ENCODE peak calls at places on chromosomes 11 and 22, in four cellular contexts. W, N, E and L are unnamed samples.

GRCh38 chr11:91231226-91231625 is 993.4 kb upstream of the FAT3 start:
- DNase-seq in W (no peak), N (no peak), E (no peak), L (no peak)

GRCh38 chr11:2929511-2929879 is 275 bp upstream of the PHLDA2 start:
- DNase-seq in W (peak; percentile 93), N (no peak), E (no peak), L (no peak)

GRCh38 chr22:38238519-38239051 is 34.2 kb downstream of the TMEM184B start:
- DNase-seq in W (no peak), N (no peak), E (no peak), L (no peak)

GRCh38 chr11:44855138-44855849 is 95.4 kb downstream of the TP53I11 start:
- DNase-seq in W (no peak), N (no peak), E (no peak), L (no peak)

GRCh38 chr11:68454767-68455166 is 5.8 kb upstream of the PPP6R3 start:
- DNase-seq in W (no peak), N (no peak), E (no peak), L (no peak)

GRCh38 chr11:65506770-65507485 is 8.1 kb downstream of the MALAT1 start:
- DNase-seq in W (no peak), N (no peak), E (no peak), L (no peak)

GRCh38 chr22:35393116-35394010 is 6.6 kb upstream of the MCM5 start:
- DNase-seq in W (no peak), N (no peak), E (no peak), L (no peak)

GRCh38 chr11:68749061-68749491 is 2.2 kb downstream of the TESMIN start:
- DNase-seq in W (no peak), N (no peak), E (no peak), L (no peak)

GRCh38 chr11:14358729-14359439 is at the start of gene RRAS2:
- DNase-seq in W (peak; percentile 85), N (no peak), E (peak; percentile 69), L (peak; percentile 84)

GRCh38 chr22:36445158-36445668 is 36.2 kb downstream of the TXN2 start:
- DNase-seq in W (no peak), N (no peak), E (peak; percentile 47), L (no peak)

GRCh38 chr22:17862646-17863181 is 88.4 kb upstream of the BID start:
- DNase-seq in W (no peak), N (no peak), E (no peak), L (no peak)

GRCh38 chr11:67368621-67369020 is 4.8 kb downstream of the CLCF1 start:
- DNase-seq in W (no peak), N (no peak), E (no peak), L (no peak)

GRCh38 chr11:67279589-67280340 is 9.3 kb upstream of the ANKRD13D start:
- DNase-seq in W (no peak), N (no peak), E (no peak), L (no peak)

GRCh38 chr22:18000441-18001039 is 23.8 kb downstream of the MICAL3 start:
- DNase-seq in W (no peak), N (no peak), E (no peak), L (peak; percentile 37)

GRCh38 chr11:135008001-135008405 is 596.0 kb upstream of the B3GAT1 start:
- DNase-seq in W (no peak), N (no peak), E (no peak), L (no peak)

GRCh38 chr22:47276219-47276843 is 513.9 kb downstream of the TBC1D22A start:
- DNase-seq in W (no peak), N (no peak), E (no peak), L (no peak)

GRCh38 chr11:120109531-120109930 is 28.4 kb downstream of the TRIM29 start:
- DNase-seq in W (no peak), N (no peak), E (no peak), L (no peak)

GRCh38 chr22:36562261-36562835 is 33.4 kb upstream of the EIF3D start:
- DNase-seq in W (peak; percentile 16), N (no peak), E (no peak), L (no peak)

GRCh38 chr11:132080121-132080520 is 709.7 kb downstream of the NTM start:
- DNase-seq in W (no peak), N (no peak), E (no peak), L (no peak)

GRCh38 chr11:68441466-68442230 is 18.9 kb upstream of the PPP6R3 start:
- DNase-seq in W (no peak), N (no peak), E (no peak), L (no peak)

GRCh38 chr11:7532395-7532794 is 18.6 kb downstream of the PPFIBP2 start:
- DNase-seq in W (no peak), N (no peak), E (no peak), L (no peak)

GRCh38 chr11:1373536-1374214 is 16.1 kb upstream of the BRSK2 start:
- DNase-seq in W (no peak), N (no peak), E (no peak), L (no peak)

GRCh38 chr22:49628351-49629023 is 199.2 kb downstream of the BRD1 start:
- DNase-seq in W (no peak), N (no peak), E (no peak), L (no peak)

GRCh38 chr11:10349806-10350205 is 44.9 kb downstream of the ADM start:
- DNase-seq in W (no peak), N (no peak), E (no peak), L (no peak)

GRCh38 chr11:125952973-125953372 is 7.1 kb downstream of the VSIG10L2 start:
- DNase-seq in W (no peak), N (no peak), E (no peak), L (no peak)

GRCh38 chr22:23823331-23823791 is 15.4 kb downstream of the DERL3 start:
- DNase-seq in W (no peak), N (no peak), E (no peak), L (no peak)

GRCh38 chr11:88307749-88308425 is 29.6 kb downstream of the CTSC start:
- DNase-seq in W (no peak), N (peak; percentile 81), E (no peak), L (no peak)

GRCh38 chr22:19523240-19524169 is 705 bp downstream of the CLDN5 start:
- DNase-seq in W (peak; percentile 42), N (no peak), E (no peak), L (no peak)

GRCh38 chr11:133713844-133714243 is 131.5 kb downstream of the SPATA19 start:
- DNase-seq in W (no peak), N (no peak), E (no peak), L (no peak)

GRCh38 chr11:133408936-133409335 is 123.4 kb downstream of the OPCML start:
- DNase-seq in W (no peak), N (no peak), E (no peak), L (no peak)

GRCh38 chr11:13349581-13349980 is 72.0 kb downstream of the BMAL1 start:
- DNase-seq in W (no peak), N (no peak), E (no peak), L (no peak)

GRCh38 chr11:11580831-11581492 is 40.8 kb downstream of the GALNT18 start:
- DNase-seq in W (no peak), N (no peak), E (no peak), L (no peak)

GRCh38 chr11:46006418-46007070 is 84.1 kb downstream of the LARGE2 start:
- DNase-seq in W (peak; percentile 45), N (peak; percentile 37), E (peak; percentile 71), L (peak; percentile 67)

GRCh38 chr11:68841718-68842426 is at the start of gene CPT1A:
- DNase-seq in W (peak; percentile 91), N (no peak), E (no peak), L (peak; percentile 84)

GRCh38 chr11:117932426-117932825 is 3.2 kb upstream of the TMPRSS13 start:
- DNase-seq in W (no peak), N (no peak), E (no peak), L (no peak)

GRCh38 chr22:29726512-29727247 is 6.9 kb downstream of the CABP7 start:
- DNase-seq in W (no peak), N (no peak), E (no peak), L (no peak)

GRCh38 chr11:1049431-1049891 is 12.9 kb upstream of the MUC6 start:
- DNase-seq in W (no peak), N (no peak), E (no peak), L (no peak)

GRCh38 chr11:114163830-114164401 is 104.4 kb downstream of the ZBTB16 start:
- DNase-seq in W (no peak), N (no peak), E (no peak), L (no peak)

GRCh38 chr11:115678942-115679341 is 174.7 kb upstream of the CADM1 start:
- DNase-seq in W (no peak), N (no peak), E (peak; percentile 37), L (peak; percentile 62)
- TF ChIP-seq BHLHE40 in W (no peak), N (no peak), E (no peak), L (no peak)

GRCh38 chr22:45889539-45890350 is 87.2 kb downstream of the WNT7B start:
- DNase-seq in W (no peak), N (no peak), E (no peak), L (no peak)
- TF ChIP-seq FOXK2 in W (no peak), N (no peak), E (no peak), L (no peak)

GRCh38 chr22:39653787-39654077 is 83.2 kb downstream of the CACNA1I start:
- DNase-seq in W (no peak), N (no peak), E (no peak), L (no peak)
- TF ChIP-seq BHLHE40 in W (no peak), N (no peak), E (no peak), L (no peak)

GRCh38 chr11:83760942-83761341 is 474.8 kb upstream of the CCDC90B start:
- DNase-seq in W (no peak), N (no peak), E (no peak), L (no peak)
- TF ChIP-seq FOXK2 in W (no peak), N (no peak), E (no peak), L (no peak)

DNA sequence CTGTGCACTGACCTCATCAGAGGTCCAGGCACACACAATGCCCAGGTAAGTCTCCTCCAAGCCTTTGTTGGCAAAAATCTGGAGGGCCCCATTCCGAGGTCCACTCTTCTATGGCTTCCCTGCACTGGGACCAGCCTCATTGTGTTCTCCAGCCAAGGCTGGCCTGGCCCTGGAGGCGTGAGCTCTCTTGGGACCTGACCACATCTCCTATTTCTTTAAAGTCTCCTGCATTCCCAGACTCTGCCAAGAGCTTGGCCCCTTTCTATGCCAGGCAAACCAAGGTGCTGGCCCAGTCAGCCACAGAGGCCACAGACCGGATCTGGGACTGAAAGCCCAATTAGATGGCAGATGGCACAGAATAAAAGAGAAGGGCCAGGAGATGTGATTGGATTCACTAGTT is 55.1 kb downstream of the C11orf58 start:
- DNase-seq in W (no peak), N (no peak), E (no peak), L (no peak)
- TF ChIP-seq BHLHE40 in W (no peak), N (no peak), E (no peak), L (no peak)